ENCODE peak calls at places on chromosomes 4 and X, in eight cellular contexts. One of them, this sample, is unnamed.

GRCh38 chr4:1693131-1693896 is 9.2 kb upstream of the FAM53A start:
- DNase-seq in PC-9: peak
- DNase-seq in AG04449: no peak
- DNase-seq in cardiac muscle cell: peak
- DNase-seq in right atrium auricular region: no peak
- DNase-seq in activated B cell treated with CpG ODN at 0.5 μM for 24 hours: peak
- DNase-seq in nephron progenitor cell: peak
- DNase-seq in right lobe of liver: peak
- DNase-seq in this sample: peak

GRCh38 chrX:96929036-96929435 is 45.3 kb downstream of the RPA4 start:
- DNase-seq in PC-9: no peak
- DNase-seq in AG04449: no peak
- DNase-seq in cardiac muscle cell: no peak
- DNase-seq in right atrium auricular region: no peak
- DNase-seq in activated B cell treated with CpG ODN at 0.5 μM for 24 hours: no peak
- DNase-seq in nephron progenitor cell: no peak
- DNase-seq in right lobe of liver: no peak
- DNase-seq in this sample: no peak

GRCh38 chrX:73977542-73978169 is 326.3 kb upstream of the ZCCHC13 start:
- DNase-seq in PC-9: no peak
- DNase-seq in AG04449: no peak
- DNase-seq in cardiac muscle cell: no peak
- DNase-seq in right atrium auricular region: no peak
- DNase-seq in activated B cell treated with CpG ODN at 0.5 μM for 24 hours: no peak
- DNase-seq in nephron progenitor cell: no peak
- DNase-seq in right lobe of liver: no peak
- DNase-seq in this sample: no peak

GRCh38 chrX:50920132-50920531 is 9.6 kb downstream of the BMP15 start:
- DNase-seq in PC-9: no peak
- DNase-seq in AG04449: no peak
- DNase-seq in cardiac muscle cell: no peak
- DNase-seq in right atrium auricular region: no peak
- DNase-seq in activated B cell treated with CpG ODN at 0.5 μM for 24 hours: no peak
- DNase-seq in nephron progenitor cell: no peak
- DNase-seq in right lobe of liver: no peak
- DNase-seq in this sample: no peak

GRCh38 chr4:86934147-86934771 is 552 bp upstream of the AFF1 start:
- DNase-seq in PC-9: no peak
- DNase-seq in AG04449: no peak
- DNase-seq in cardiac muscle cell: peak
- DNase-seq in right atrium auricular region: no peak
- DNase-seq in activated B cell treated with CpG ODN at 0.5 μM for 24 hours: no peak
- DNase-seq in nephron progenitor cell: peak
- DNase-seq in right lobe of liver: no peak
- DNase-seq in this sample: no peak

GRCh38 chr4:76753814-76754213 is 144.1 kb downstream of the SOWAHB start:
- DNase-seq in PC-9: no peak
- DNase-seq in AG04449: peak
- DNase-seq in cardiac muscle cell: no peak
- DNase-seq in right atrium auricular region: no peak
- DNase-seq in activated B cell treated with CpG ODN at 0.5 μM for 24 hours: no peak
- DNase-seq in nephron progenitor cell: no peak
- DNase-seq in right lobe of liver: no peak
- DNase-seq in this sample: no peak

GRCh38 chrX:29665532-29665931 is 549.8 kb upstream of the MAGEB2 start:
- DNase-seq in PC-9: no peak
- DNase-seq in AG04449: no peak
- DNase-seq in cardiac muscle cell: no peak
- DNase-seq in right atrium auricular region: no peak
- DNase-seq in activated B cell treated with CpG ODN at 0.5 μM for 24 hours: no peak
- DNase-seq in nephron progenitor cell: no peak
- DNase-seq in right lobe of liver: no peak
- DNase-seq in this sample: no peak

GRCh38 chrX:150913511-150913910 is 15.0 kb upstream of the CD99L2 start:
- DNase-seq in PC-9: no peak
- DNase-seq in AG04449: no peak
- DNase-seq in cardiac muscle cell: no peak
- DNase-seq in right atrium auricular region: no peak
- DNase-seq in activated B cell treated with CpG ODN at 0.5 μM for 24 hours: no peak
- DNase-seq in nephron progenitor cell: no peak
- DNase-seq in right lobe of liver: no peak
- DNase-seq in this sample: no peak

GRCh38 chrX:149314031-149314430 is 191.1 kb downstream of the IDS start:
- DNase-seq in PC-9: no peak
- DNase-seq in AG04449: peak
- DNase-seq in cardiac muscle cell: no peak
- DNase-seq in right atrium auricular region: no peak
- DNase-seq in activated B cell treated with CpG ODN at 0.5 μM for 24 hours: no peak
- DNase-seq in nephron progenitor cell: no peak
- DNase-seq in right lobe of liver: no peak
- DNase-seq in this sample: no peak

GRCh38 chrX:49884290-49884862 is 5.1 kb downstream of the USP27X start:
- DNase-seq in PC-9: peak
- DNase-seq in AG04449: no peak
- DNase-seq in cardiac muscle cell: peak
- DNase-seq in right atrium auricular region: no peak
- DNase-seq in activated B cell treated with CpG ODN at 0.5 μM for 24 hours: peak
- DNase-seq in nephron progenitor cell: peak
- DNase-seq in right lobe of liver: peak
- DNase-seq in this sample: peak

GRCh38 chrX:20974326-20974725 is 399.9 kb upstream of the CNKSR2 start:
- DNase-seq in PC-9: no peak
- DNase-seq in AG04449: no peak
- DNase-seq in cardiac muscle cell: no peak
- DNase-seq in right atrium auricular region: no peak
- DNase-seq in activated B cell treated with CpG ODN at 0.5 μM for 24 hours: no peak
- DNase-seq in nephron progenitor cell: no peak
- DNase-seq in right lobe of liver: no peak
- DNase-seq in this sample: no peak

GRCh38 chrX:19446397-19446796 is 68.9 kb downstream of the MAP3K15 start:
- DNase-seq in PC-9: no peak
- DNase-seq in AG04449: no peak
- DNase-seq in cardiac muscle cell: no peak
- DNase-seq in right atrium auricular region: no peak
- DNase-seq in activated B cell treated with CpG ODN at 0.5 μM for 24 hours: no peak
- DNase-seq in nephron progenitor cell: no peak
- DNase-seq in right lobe of liver: no peak
- DNase-seq in this sample: no peak

GRCh38 chrX:112653017-112653416 is 26.7 kb downstream of the LHFPL1 start:
- DNase-seq in PC-9: no peak
- DNase-seq in AG04449: no peak
- DNase-seq in cardiac muscle cell: no peak
- DNase-seq in right atrium auricular region: no peak
- DNase-seq in activated B cell treated with CpG ODN at 0.5 μM for 24 hours: no peak
- DNase-seq in nephron progenitor cell: no peak
- DNase-seq in right lobe of liver: no peak
- DNase-seq in this sample: no peak

GRCh38 chr4:79325436-79325835 is 425 bp downstream of the NAA11 start:
- DNase-seq in PC-9: no peak
- DNase-seq in AG04449: no peak
- DNase-seq in cardiac muscle cell: no peak
- DNase-seq in right atrium auricular region: no peak
- DNase-seq in activated B cell treated with CpG ODN at 0.5 μM for 24 hours: no peak
- DNase-seq in nephron progenitor cell: no peak
- DNase-seq in right lobe of liver: no peak
- DNase-seq in this sample: no peak

GRCh38 chrX:118324588-118324987 is 21.3 kb upstream of the WDR44 start:
- DNase-seq in PC-9: no peak
- DNase-seq in AG04449: no peak
- DNase-seq in cardiac muscle cell: no peak
- DNase-seq in right atrium auricular region: no peak
- DNase-seq in activated B cell treated with CpG ODN at 0.5 μM for 24 hours: no peak
- DNase-seq in nephron progenitor cell: no peak
- DNase-seq in right lobe of liver: no peak
- DNase-seq in this sample: no peak

GRCh38 chrX:118329179-118329578 is 16.7 kb upstream of the WDR44 start:
- DNase-seq in PC-9: no peak
- DNase-seq in AG04449: no peak
- DNase-seq in cardiac muscle cell: peak
- DNase-seq in right atrium auricular region: no peak
- DNase-seq in activated B cell treated with CpG ODN at 0.5 μM for 24 hours: no peak
- DNase-seq in nephron progenitor cell: no peak
- DNase-seq in right lobe of liver: no peak
- DNase-seq in this sample: no peak

GRCh38 chrX:118325453-118325852 is 20.5 kb upstream of the WDR44 start:
- DNase-seq in PC-9: no peak
- DNase-seq in AG04449: no peak
- DNase-seq in cardiac muscle cell: no peak
- DNase-seq in right atrium auricular region: no peak
- DNase-seq in activated B cell treated with CpG ODN at 0.5 μM for 24 hours: no peak
- DNase-seq in nephron progenitor cell: no peak
- DNase-seq in right lobe of liver: no peak
- DNase-seq in this sample: no peak
- TF ChIP-seq CTCF in PC-9: peak
- TF ChIP-seq CTCF in AG04449: no peak
- TF ChIP-seq CTCF in cardiac muscle cell: peak
- TF ChIP-seq CTCF in right atrium auricular region: peak
- TF ChIP-seq CTCF in activated B cell treated with CpG ODN at 0.5 μM for 24 hours: no peak
- TF ChIP-seq CTCF in nephron progenitor cell: peak
- TF ChIP-seq CTCF in right lobe of liver: peak
- TF ChIP-seq CTCF in this sample: no peak

DNA sequence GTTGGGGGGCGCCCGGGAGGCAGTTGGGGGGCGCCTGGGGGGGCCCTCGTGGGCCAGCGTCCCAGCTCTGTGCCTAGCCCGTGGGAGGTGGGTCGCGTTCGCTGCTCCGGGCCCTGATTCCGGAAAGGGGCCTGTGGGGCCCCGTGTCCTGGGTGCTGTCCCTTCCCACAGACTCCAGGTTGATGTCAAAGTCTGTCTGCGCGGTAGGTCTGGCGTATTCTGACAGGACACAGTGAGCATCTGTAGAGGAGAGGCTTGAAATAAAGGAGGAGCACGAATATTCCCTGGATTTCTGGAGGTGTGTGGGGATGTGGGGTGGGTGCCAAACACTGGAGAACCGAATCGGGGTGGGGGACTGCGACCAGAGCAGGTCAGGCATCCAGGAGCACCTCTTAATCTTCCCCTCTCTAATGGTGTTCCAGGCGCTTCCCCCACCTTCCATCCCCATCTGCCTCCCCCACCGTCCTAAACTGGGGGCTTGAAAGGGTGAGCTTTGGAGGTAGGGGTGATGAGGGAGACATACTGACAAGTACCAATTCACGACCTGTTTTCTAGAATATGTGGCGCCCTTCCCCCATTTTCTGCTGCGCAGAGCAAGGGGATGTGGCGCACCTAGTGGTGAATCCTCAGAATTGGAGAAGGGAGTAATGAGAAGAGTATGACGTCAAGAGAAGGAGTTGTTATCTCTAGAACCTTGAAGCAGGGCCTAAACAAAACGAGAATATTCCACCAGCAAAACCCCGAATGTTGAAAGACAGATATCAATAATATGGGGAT is 873 bp downstream of the GPRASP1 start:
- DNase-seq in PC-9: no peak
- DNase-seq in AG04449: no peak
- DNase-seq in cardiac muscle cell: peak
- DNase-seq in right atrium auricular region: peak
- DNase-seq in activated B cell treated with CpG ODN at 0.5 μM for 24 hours: no peak
- DNase-seq in nephron progenitor cell: peak
- DNase-seq in right lobe of liver: peak
- DNase-seq in this sample: peak
- TF ChIP-seq CTCF in PC-9: no peak
- TF ChIP-seq CTCF in AG04449: peak
- TF ChIP-seq CTCF in cardiac muscle cell: peak
- TF ChIP-seq CTCF in right atrium auricular region: peak
- TF ChIP-seq CTCF in activated B cell treated with CpG ODN at 0.5 μM for 24 hours: no peak
- TF ChIP-seq CTCF in nephron progenitor cell: peak
- TF ChIP-seq CTCF in right lobe of liver: peak
- TF ChIP-seq CTCF in this sample: peak

GRCh38 chrX:81414630-81415029 is 212.7 kb downstream of the SH3BGRL start:
- DNase-seq in PC-9: no peak
- DNase-seq in AG04449: no peak
- DNase-seq in cardiac muscle cell: no peak
- DNase-seq in right atrium auricular region: no peak
- DNase-seq in activated B cell treated with CpG ODN at 0.5 μM for 24 hours: no peak
- DNase-seq in nephron progenitor cell: no peak
- DNase-seq in right lobe of liver: no peak
- DNase-seq in this sample: no peak
- TF ChIP-seq CTCF in PC-9: peak
- TF ChIP-seq CTCF in AG04449: no peak
- TF ChIP-seq CTCF in cardiac muscle cell: no peak
- TF ChIP-seq CTCF in right atrium auricular region: peak
- TF ChIP-seq CTCF in activated B cell treated with CpG ODN at 0.5 μM for 24 hours: no peak
- TF ChIP-seq CTCF in nephron progenitor cell: no peak
- TF ChIP-seq CTCF in right lobe of liver: peak
- TF ChIP-seq CTCF in this sample: no peak

GRCh38 chr4:5785806-5786680 is 75.0 kb downstream of the EVC start:
- DNase-seq in PC-9: no peak
- DNase-seq in AG04449: peak
- DNase-seq in cardiac muscle cell: no peak
- DNase-seq in right atrium auricular region: peak
- DNase-seq in activated B cell treated with CpG ODN at 0.5 μM for 24 hours: no peak
- DNase-seq in nephron progenitor cell: no peak
- DNase-seq in right lobe of liver: no peak
- DNase-seq in this sample: peak

GRCh38 chr4:5782829-5783476 is 72.0 kb downstream of the EVC start:
- DNase-seq in PC-9: no peak
- DNase-seq in AG04449: no peak
- DNase-seq in cardiac muscle cell: no peak
- DNase-seq in right atrium auricular region: peak
- DNase-seq in activated B cell treated with CpG ODN at 0.5 μM for 24 hours: no peak
- DNase-seq in nephron progenitor cell: no peak
- DNase-seq in right lobe of liver: no peak
- DNase-seq in this sample: no peak

GRCh38 chr4:5784021-5784420 is 73.0 kb downstream of the EVC start:
- DNase-seq in PC-9: no peak
- DNase-seq in AG04449: no peak
- DNase-seq in cardiac muscle cell: no peak
- DNase-seq in right atrium auricular region: no peak
- DNase-seq in activated B cell treated with CpG ODN at 0.5 μM for 24 hours: no peak
- DNase-seq in nephron progenitor cell: no peak
- DNase-seq in right lobe of liver: no peak
- DNase-seq in this sample: no peak

GRCh38 chr4:5783486-5783885 is 72.5 kb downstream of the EVC start:
- DNase-seq in PC-9: no peak
- DNase-seq in AG04449: no peak
- DNase-seq in cardiac muscle cell: no peak
- DNase-seq in right atrium auricular region: peak
- DNase-seq in activated B cell treated with CpG ODN at 0.5 μM for 24 hours: no peak
- DNase-seq in nephron progenitor cell: no peak
- DNase-seq in right lobe of liver: no peak
- DNase-seq in this sample: no peak

DNA sequence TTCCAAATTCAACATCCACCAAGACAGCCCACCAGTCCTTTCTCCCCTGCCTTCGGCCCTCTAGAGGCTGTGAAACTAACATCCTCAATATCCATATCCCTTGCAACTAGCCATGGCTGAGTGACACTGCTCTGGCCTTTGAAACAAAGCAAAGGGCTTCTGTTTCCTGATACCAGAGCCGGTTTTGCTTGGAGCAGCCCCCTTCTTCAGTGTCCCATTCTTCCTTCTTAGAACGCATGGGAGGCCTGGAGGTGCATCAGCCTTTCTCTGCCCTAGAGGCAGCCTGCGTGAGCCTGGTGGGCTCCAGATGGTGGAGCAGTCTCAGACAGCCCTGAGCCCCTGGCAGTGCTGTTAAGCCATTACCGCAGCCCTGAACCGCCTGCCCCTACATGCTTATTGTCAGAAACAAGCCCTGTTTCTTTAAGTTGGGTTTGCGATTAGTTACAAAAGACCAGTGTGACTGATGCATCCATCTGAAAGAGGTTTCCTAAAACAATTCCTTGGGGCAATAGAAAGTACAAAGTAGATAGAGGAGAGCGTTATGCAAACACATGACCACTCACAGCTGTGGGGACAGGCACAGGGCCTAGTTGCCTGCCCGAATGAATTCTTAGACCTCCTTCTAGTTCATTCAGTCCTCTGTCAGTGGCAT is 74.1 kb downstream of the EVC start:
- DNase-seq in PC-9: no peak
- DNase-seq in AG04449: no peak
- DNase-seq in cardiac muscle cell: no peak
- DNase-seq in right atrium auricular region: peak
- DNase-seq in activated B cell treated with CpG ODN at 0.5 μM for 24 hours: no peak
- DNase-seq in nephron progenitor cell: no peak
- DNase-seq in right lobe of liver: no peak
- DNase-seq in this sample: peak
- TF ChIP-seq CTCF in PC-9: no peak
- TF ChIP-seq CTCF in AG04449: no peak
- TF ChIP-seq CTCF in cardiac muscle cell: peak
- TF ChIP-seq CTCF in right atrium auricular region: no peak
- TF ChIP-seq CTCF in activated B cell treated with CpG ODN at 0.5 μM for 24 hours: no peak
- TF ChIP-seq CTCF in nephron progenitor cell: no peak
- TF ChIP-seq CTCF in right lobe of liver: no peak
- TF ChIP-seq CTCF in this sample: no peak

This sample was measured in heart left ventricle.